ENCODE peak calls at places on chromosomes 13 and 19, in six cellular contexts. O, S, T, P, Q and X are unnamed samples.

GRCh38 chr19:54106716-54107115 is 4.1 kb downstream of the NDUFA3 start:
- DNase-seq in O (no peak), S (no peak), T (no peak), P (no peak), Q (peak), X (no peak)

GRCh38 chr13:48731957-48732569 is 78.3 kb downstream of the CYSLTR2 start:
- DNase-seq in O (no peak), S (no peak), T (no peak), P (peak), Q (peak), X (peak)

GRCh38 chr19:17721821-17722220 is 2.5 kb downstream of the MAP1S start:
- DNase-seq in O (no peak), S (peak), T (peak), P (no peak), Q (peak), X (no peak)

GRCh38 chr13:110811008-110811720 is 97.7 kb downstream of the ING1 start:
- DNase-seq in O (no peak), S (no peak), T (no peak), P (no peak), Q (no peak), X (no peak)

GRCh38 chr19:35206379-35206778 is 22.2 kb downstream of the FAM187B start:
- DNase-seq in O (no peak), S (no peak), T (no peak), P (peak), Q (no peak), X (no peak)

GRCh38 chr13:65990684-65991083 is 1239.5 kb downstream of the PCDH9 start:
- DNase-seq in O (no peak), S (no peak), T (no peak), P (no peak), Q (no peak), X (no peak)

GRCh38 chr19:27971071-27971470 is 1241.9 kb downstream of the UQCRFS1 start:
- DNase-seq in O (no peak), S (no peak), T (no peak), P (no peak), Q (no peak), X (no peak)

GRCh38 chr13:30734434-30734833 is 909 bp upstream of the ALOX5AP start:
- DNase-seq in O (no peak), S (no peak), T (no peak), P (no peak), Q (no peak), X (no peak)

GRCh38 chr13:39616087-39616694 is 13.2 kb upstream of the LHFPL6 start:
- DNase-seq in O (peak), S (peak), T (no peak), P (peak), Q (peak), X (peak)

GRCh38 chr13:84917252-84917878 is 881.9 kb downstream of the SLITRK6 start:
- DNase-seq in O (no peak), S (no peak), T (no peak), P (no peak), Q (no peak), X (peak)

GRCh38 chr19:33444993-33445751 is 71.7 kb downstream of the CEBPG start:
- DNase-seq in O (no peak), S (no peak), T (no peak), P (no peak), Q (no peak), X (no peak)

GRCh38 chr13:106369091-106369490 is 166.4 kb downstream of the EFNB2 start:
- DNase-seq in O (no peak), S (no peak), T (no peak), P (no peak), Q (no peak), X (no peak)

GRCh38 chr13:46962286-46962941 is 65.6 kb upstream of the HTR2A start:
- DNase-seq in O (no peak), S (no peak), T (no peak), P (no peak), Q (no peak), X (no peak)

GRCh38 chr19:46722421-46723022 is 5.6 kb upstream of the PRKD2 start:
- DNase-seq in O (no peak), S (no peak), T (no peak), P (no peak), Q (no peak), X (no peak)

GRCh38 chr19:45668342-45668871 is 386 bp downstream of the GIPR start:
- DNase-seq in O (no peak), S (no peak), T (no peak), P (peak), Q (no peak), X (no peak)

GRCh38 chr19:29533578-29534544 is 8.1 kb downstream of the VSTM2B start:
- DNase-seq in O (no peak), S (no peak), T (no peak), P (no peak), Q (no peak), X (no peak)

GRCh38 chr19:4061178-4061682 is 5.5 kb downstream of the ZBTB7A start:
- DNase-seq in O (peak), S (peak), T (peak), P (peak), Q (peak), X (no peak)

GRCh38 chr13:102707465-102707864 is 12.6 kb upstream of the METTL21C start:
- DNase-seq in O (no peak), S (no peak), T (no peak), P (no peak), Q (no peak), X (no peak)

GRCh38 chr13:60112771-60113170 is 51.0 kb downstream of the DIAPH3 start:
- DNase-seq in O (no peak), S (no peak), T (no peak), P (no peak), Q (no peak), X (no peak)

GRCh38 chr19:41588497-41589209 is 12.7 kb downstream of the CEACAM21 start:
- DNase-seq in O (no peak), S (no peak), T (no peak), P (no peak), Q (no peak), X (no peak)

GRCh38 chr13:30334663-30335386 is 27.5 kb upstream of the KATNAL1 start:
- DNase-seq in O (no peak), S (no peak), T (no peak), P (no peak), Q (no peak), X (peak)

GRCh38 chr19:49155830-49156346 is 692 bp upstream of the HRC start:
- DNase-seq in O (no peak), S (no peak), T (peak), P (no peak), Q (no peak), X (no peak)

GRCh38 chr19:13506550-13506878 is 235 bp upstream of the CACNA1A start:
- DNase-seq in O (no peak), S (no peak), T (no peak), P (no peak), Q (no peak), X (no peak)

GRCh38 chr13:80341771-80342271 is 895 bp upstream of the SPRY2 start:
- DNase-seq in O (peak), S (no peak), T (peak), P (peak), Q (peak), X (peak)

GRCh38 chr13:100301418-100301817 is 212.5 kb downstream of the PCCA start:
- DNase-seq in O (no peak), S (no peak), T (no peak), P (no peak), Q (peak), X (no peak)

GRCh38 chr13:40472427-40473220 is 193.8 kb downstream of the FOXO1 start:
- DNase-seq in O (no peak), S (no peak), T (no peak), P (no peak), Q (no peak), X (no peak)

GRCh38 chr19:35596366-35596999 is 10.5 kb downstream of the PMIS2 start:
- DNase-seq in O (no peak), S (no peak), T (no peak), P (no peak), Q (no peak), X (no peak)

GRCh38 chr13:45316210-45316799 is 24.7 kb downstream of the TPT1 start:
- DNase-seq in O (no peak), S (no peak), T (no peak), P (no peak), Q (no peak), X (no peak)

GRCh38 chr19:15936950-15937349 is 2.6 kb upstream of the CYP4F11 start:
- DNase-seq in O (no peak), S (no peak), T (no peak), P (no peak), Q (no peak), X (no peak)
- TF ChIP-seq POLR2A in O (no peak), S (no peak), T (no peak), P (no peak), Q (no peak), X (no peak)

GRCh38 chr13:36516225-36516624 is 83.9 kb downstream of the CCNA1 start:
- DNase-seq in O (no peak), S (no peak), T (no peak), P (no peak), Q (no peak), X (no peak)
- TF ChIP-seq POLR2A in O (no peak), S (no peak), T (no peak), P (no peak), Q (no peak), X (no peak)

GRCh38 chr19:50513746-50514345 is at the start of gene ASPDH:
- DNase-seq in O (no peak), S (no peak), T (no peak), P (no peak), Q (no peak), X (no peak)
- TF ChIP-seq POLR2A in O (no peak), S (no peak), T (no peak), P (no peak), Q (no peak), X (no peak)

GRCh38 chr19:1213391-1214286 is 8.1 kb downstream of the STK11 start:
- DNase-seq in O (peak), S (peak), T (peak), P (peak), Q (peak), X (no peak)
- TF ChIP-seq POLR2A in O (no peak), S (no peak), T (peak), P (no peak), Q (no peak), X (peak)

GRCh38 chr13:21079761-21080730 is 18.7 kb upstream of the LATS2 start:
- DNase-seq in O (no peak), S (no peak), T (no peak), P (no peak), Q (no peak), X (no peak)
- TF ChIP-seq POLR2A in O (no peak), S (no peak), T (no peak), P (no peak), Q (no peak), X (no peak)

DNA sequence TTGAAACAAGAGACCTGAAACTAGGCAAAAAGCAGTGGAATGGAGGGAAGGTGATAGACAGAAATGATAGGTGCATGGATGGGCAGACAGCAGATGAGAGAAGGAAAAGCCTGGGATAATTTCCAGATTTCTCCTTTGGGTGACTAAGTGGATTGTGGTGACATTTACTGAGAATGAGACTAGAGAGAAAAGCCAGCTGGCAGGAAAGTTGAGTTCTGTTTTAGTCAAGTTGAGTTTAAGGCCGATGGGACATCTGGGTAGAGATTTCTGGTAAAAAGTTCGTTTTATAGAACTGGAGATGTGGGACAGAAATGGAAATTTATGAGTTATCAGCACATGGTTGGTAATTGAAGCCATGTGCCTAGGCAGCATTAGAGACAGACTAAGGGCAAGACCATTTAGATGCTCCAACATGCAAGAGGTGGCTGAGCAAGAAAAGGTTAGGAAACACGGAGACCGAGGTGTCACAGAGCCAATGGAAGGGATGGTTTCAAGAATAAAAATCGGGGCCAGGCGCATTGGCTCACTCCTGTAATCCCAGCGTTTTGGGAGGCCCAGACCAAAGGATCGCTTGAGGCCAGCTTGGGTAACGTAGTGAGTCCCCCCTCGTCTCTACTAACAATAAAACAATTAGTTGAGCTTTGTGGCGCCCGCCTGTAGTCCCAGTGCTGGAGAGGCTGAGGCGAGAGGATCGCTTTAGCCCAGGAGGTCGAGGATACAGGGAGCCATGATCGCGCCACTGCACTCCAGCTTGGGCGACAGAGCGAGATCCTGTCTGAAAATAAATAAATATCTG is 9.6 kb upstream of the DGKH start:
- DNase-seq in O (no peak), S (no peak), T (no peak), P (no peak), Q (no peak), X (no peak)
- TF ChIP-seq POLR2A in O (no peak), S (no peak), T (no peak), P (no peak), Q (no peak), X (no peak)

GRCh38 chr19:38862321-38863059 is 12.7 kb upstream of the HNRNPL start:
- DNase-seq in O (peak), S (peak), T (peak), P (peak), Q (peak), X (peak)
- TF ChIP-seq POLR2A in O (no peak), S (no peak), T (no peak), P (no peak), Q (no peak), X (no peak)

GRCh38 chr19:18762125-18763023 is 28.7 kb downstream of the COMP start:
- DNase-seq in O (peak), S (peak), T (peak), P (peak), Q (peak), X (no peak)
- TF ChIP-seq POLR2A in O (no peak), S (no peak), T (no peak), P (no peak), Q (no peak), X (no peak)